ENCODE peak calls at places on chromosome 20, in six cellular contexts. R is AG04450, K is adipocyte, N is OCI-LY7, G is stomach, Z is tibial artery. Y is an unnamed sample.

GRCh38 chr20:62623488-62624324 is 18.6 kb upstream of the SLCO4A1 start:
- DNase-seq in Z (peak; percentile 95), K (peak; percentile 88), G (peak; percentile 99), R (peak; percentile 4), N (peak; percentile 95), Y (peak; percentile 71)

GRCh38 chr20:588932-589672 is 21.0 kb downstream of the TCF15 start:
- DNase-seq in N (no peak), K (no peak), R (no peak), Z (no peak), G (no peak), Y (no peak)

GRCh38 chr20:20003088-20003954 is 13.8 kb upstream of the NAA20 start:
- DNase-seq in R (no peak), G (no peak), Z (peak; percentile 76), N (no peak), K (no peak), Y (no peak)

GRCh38 chr20:63112491-63113219 is 103.3 kb downstream of the YTHDF1 start:
- DNase-seq in Z (no peak), G (no peak), R (no peak), N (no peak), K (no peak), Y (peak; percentile 0)

GRCh38 chr20:25276533-25277050 is 28.7 kb downstream of the PYGB start:
- DNase-seq in Z (peak; percentile 61), G (peak; percentile 20), K (no peak), N (no peak), R (no peak), Y (no peak)

GRCh38 chr20:61780066-61780465 is 285.6 kb downstream of the TAF4 start:
- DNase-seq in G (no peak), Z (no peak), K (no peak), R (no peak), N (no peak), Y (no peak)

GRCh38 chr20:13105864-13106457 is 97.2 kb downstream of the SPTLC3 start:
- DNase-seq in R (no peak), N (peak; percentile 41), Z (no peak), G (no peak), K (peak; percentile 81), Y (no peak)

GRCh38 chr20:34111712-34112599 is at the start of gene EIF2S2:
- DNase-seq in Z (peak; percentile 98), K (peak; percentile 99), G (peak; percentile 98), R (peak; percentile 99), N (peak; percentile 100), Y (peak; percentile 94)

GRCh38 chr20:23623666-23624065 is 14.1 kb downstream of the CST3 start:
- DNase-seq in R (no peak), N (no peak), K (no peak), Z (no peak), G (no peak), Y (no peak)

GRCh38 chr20:5612476-5613291 is 137.5 kb upstream of the SHLD1 start:
- DNase-seq in Z (no peak), R (no peak), G (no peak), N (no peak), K (peak; percentile 68), Y (no peak)

GRCh38 chr20:49284818-49285217 is 7.0 kb upstream of the ZNFX1 start:
- DNase-seq in N (no peak), R (no peak), Z (no peak), G (no peak), K (no peak), Y (no peak)
- H3K9me3 ChIP-seq in N (no peaks in the 10 kb centered on the region), R (peaks cover 45% of the 10 kb centered on the region), Z (peaks cover 29% of the 10 kb centered on the region), G (peaks cover 67% of the 10 kb centered on the region), K (peaks cover 26% of the 10 kb centered on the region), Y (peaks cover 85% of the 10 kb centered on the region)

GRCh38 chr20:58976095-58976730 is 4.8 kb upstream of the NELFCD start:
- DNase-seq in G (no peak), R (no peak), K (no peak), N (no peak), Z (no peak), Y (no peak)

GRCh38 chr20:58973179-58973578 is 7.9 kb upstream of the NELFCD start:
- DNase-seq in N (no peak), Z (no peak), K (no peak), R (no peak), G (no peak), Y (no peak)

GRCh38 chr20:58973866-58974265 is 7.2 kb upstream of the NELFCD start:
- DNase-seq in Z (no peak), R (no peak), N (no peak), G (no peak), K (no peak), Y (no peak)

GRCh38 chr20:58978351-58979190 is 2.5 kb upstream of the NELFCD start:
- DNase-seq in Z (no peak), K (no peak), N (peak; percentile 50), G (no peak), R (no peak), Y (no peak)

GRCh38 chr20:58975353-58975752 is 5.7 kb upstream of the NELFCD start:
- DNase-seq in G (no peak), R (no peak), N (no peak), Z (no peak), K (no peak), Y (no peak)
- H3K9me3 ChIP-seq in G (peaks cover 19% of the 10 kb centered on the region), R (peaks cover 5% of the 10 kb centered on the region), N (peaks cover 18% of the 10 kb centered on the region), Z (peaks cover 16% of the 10 kb centered on the region), K (peaks cover 18% of the 10 kb centered on the region), Y (no peaks in the 10 kb centered on the region)

GRCh38 chr20:45318948-45319347 is 10.8 kb upstream of the MATN4 start:
- DNase-seq in K (no peak), Z (no peak), R (no peak), N (no peak), G (no peak), Y (no peak)
- H3K9me3 ChIP-seq in K (no peaks in the 10 kb centered on the region), Z (no peaks in the 10 kb centered on the region), R (no peaks in the 10 kb centered on the region), N (peaks cover 5% of the 10 kb centered on the region), G (no peaks in the 10 kb centered on the region), Y (no peaks in the 10 kb centered on the region)

GRCh38 chr20:59564943-59565342 is 39.4 kb upstream of the PHACTR3 start:
- DNase-seq in R (no peak), K (no peak), G (no peak), N (no peak), Z (no peak), Y (no peak)
- H3K9me3 ChIP-seq in R (peaks cover 3% of the 10 kb centered on the region), K (no peaks in the 10 kb centered on the region), G (no peaks in the 10 kb centered on the region), N (no peaks in the 10 kb centered on the region), Z (no peaks in the 10 kb centered on the region), Y (no peaks in the 10 kb centered on the region)

GRCh38 chr20:31278178-31278577 is 20.7 kb downstream of the DEFB115 start:
- DNase-seq in G (no peak), R (no peak), N (no peak), Z (no peak), K (no peak), Y (no peak)
- H3K9me3 ChIP-seq in G (peaks cover 44% of the 10 kb centered on the region), R (peaks cover 31% of the 10 kb centered on the region), N (no peaks in the 10 kb centered on the region), Z (peaks cover 16% of the 10 kb centered on the region), K (no peaks in the 10 kb centered on the region), Y (no peaks in the 10 kb centered on the region)

GRCh38 chr20:58531063-58531462 is 15.9 kb upstream of the APCDD1L start:
- DNase-seq in Z (no peak), K (no peak), R (no peak), N (no peak), G (no peak), Y (no peak)
- H3K9me3 ChIP-seq in Z (peaks cover 27% of the 10 kb centered on the region), K (peaks cover 58% of the 10 kb centered on the region), R (peaks cover 8% of the 10 kb centered on the region), N (peaks cover 11% of the 10 kb centered on the region), G (peaks cover 53% of the 10 kb centered on the region), Y (peaks cover 3% of the 10 kb centered on the region)

DNA sequence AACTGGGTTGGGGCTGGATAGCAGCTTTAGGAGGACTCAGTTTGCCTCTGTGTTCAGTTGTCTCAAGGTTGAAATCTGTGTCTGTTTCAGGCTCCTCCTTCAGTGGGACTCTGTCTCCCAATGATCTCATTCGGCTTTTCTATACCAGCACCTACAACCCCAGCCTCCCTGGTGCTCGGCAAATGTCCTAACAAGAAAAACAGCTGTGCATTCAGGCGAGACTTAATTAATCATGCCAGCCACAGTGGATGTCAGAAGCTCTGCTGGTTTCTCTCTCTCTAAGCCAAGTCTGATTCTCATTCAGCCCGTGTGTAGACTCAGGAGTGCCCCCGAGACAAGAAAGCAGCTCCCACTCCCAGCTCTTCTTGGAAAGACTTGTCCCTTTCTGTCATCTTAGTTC is 46.8 kb downstream of the SUN5 start:
- DNase-seq in R (no peak), K (no peak), G (no peak), Z (no peak), N (no peak), Y (no peak)
- H3K9me3 ChIP-seq in R (no peaks in the 10 kb centered on the region), K (peaks cover 38% of the 10 kb centered on the region), G (peaks cover 37% of the 10 kb centered on the region), Z (peaks cover 39% of the 10 kb centered on the region), N (peaks cover 11% of the 10 kb centered on the region), Y (peaks cover 8% of the 10 kb centered on the region)

GRCh38 chr20:40016359-40016758 is 672.7 kb downstream of the MAFB start:
- DNase-seq in R (no peak), N (no peak), Z (no peak), G (no peak), K (no peak), Y (no peak)

GRCh38 chr20:40019510-40019909 is 669.5 kb downstream of the MAFB start:
- DNase-seq in R (no peak), N (no peak), Z (no peak), G (no peak), K (no peak), Y (no peak)

GRCh38 chr20:40016884-40017283 is 672.2 kb downstream of the MAFB start:
- DNase-seq in Z (no peak), R (no peak), K (no peak), G (no peak), N (no peak), Y (no peak)

DNA sequence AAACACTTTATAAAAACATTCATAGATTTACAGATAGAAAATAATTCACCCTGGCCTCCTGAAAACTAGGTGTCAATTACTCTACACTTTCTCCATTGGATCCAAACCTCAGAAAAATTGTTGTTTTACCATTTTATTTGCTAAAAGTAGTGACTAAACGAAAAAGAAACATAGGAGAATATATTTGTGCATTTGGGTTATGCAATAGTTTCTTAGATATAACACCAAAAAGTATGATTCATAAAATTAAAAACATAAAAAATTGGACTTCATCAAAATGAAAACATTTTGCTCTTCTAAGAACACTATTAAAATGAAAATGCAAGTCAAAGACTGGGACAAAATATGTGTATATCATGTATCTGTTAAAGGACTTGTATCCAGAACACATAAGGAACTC is 671.3 kb downstream of the MAFB start:
- DNase-seq in G (no peak), Z (no peak), R (no peak), N (no peak), K (peak; percentile 20), Y (no peak)
- H3K9me3 ChIP-seq in G (no peaks in the 10 kb centered on the region), Z (no peaks in the 10 kb centered on the region), R (no peaks in the 10 kb centered on the region), N (no peaks in the 10 kb centered on the region), K (no peaks in the 10 kb centered on the region), Y (no peaks in the 10 kb centered on the region)